ENCODE peak calls at places on chromosomes 6 and 20, in ten cellular contexts. O is T1000; S is CD8-positive, alpha-beta T cell; X is NCI-H1092; D is cerebellar cortex; N is HCEC 1CT; P is thoracic aorta; M is GM23248; K is transverse colon; T is mammary epithelial cell. E is an unnamed sample.

GRCh38 chr6:111503194-111503593 is 20.2 kb upstream of the REV3L start:
- DNase-seq in O (no peak), S (no peak), X (no peak), D (no peak), N (peak; percentile 14), P (no peak), M (no peak), K (no peak), T (no peak), E (peak; percentile 95)

GRCh38 chr6:1708820-1709612 is 99.3 kb downstream of the FOXC1 start:
- DNase-seq in O (no peak), S (no peak), X (no peak), D (no peak), N (no peak), P (no peak), M (no peak), K (no peak), T (peak; percentile 16), E (no peak)

GRCh38 chr6:10411915-10412164 is 3.0 kb downstream of the TFAP2A start:
- DNase-seq in O (no peak), S (no peak), X (no peak), D (no peak), N (no peak), P (no peak), M (no peak), K (no peak), T (no peak), E (no peak)

GRCh38 chr20:39898467-39898852 is 790.6 kb downstream of the MAFB start:
- DNase-seq in O (no peak), S (no peak), X (no peak), D (no peak), N (no peak), P (no peak), M (no peak), K (no peak), T (no peak), E (no peak)

GRCh38 chr6:117545161-117545595 is 57.1 kb downstream of the GOPC start:
- DNase-seq in O (no peak), S (no peak), X (no peak), D (no peak), N (no peak), P (no peak), M (no peak), K (no peak), T (peak; percentile 83), E (peak; percentile 89)

GRCh38 chr20:10925767-10926166 is 252.0 kb upstream of the JAG1 start:
- DNase-seq in O (no peak), S (no peak), X (no peak), D (no peak), N (peak; percentile 19), P (no peak), M (peak; percentile 18), K (no peak), T (no peak), E (no peak)

GRCh38 chr20:3927486-3928291 is 38.5 kb downstream of the PANK2 start:
- DNase-seq in O (no peak), S (no peak), X (no peak), D (no peak), N (peak; percentile 40), P (no peak), M (peak; percentile 69), K (no peak), T (no peak), E (peak; percentile 83)

GRCh38 chr6:85436408-85436807 is 13.5 kb upstream of the NT5E start:
- DNase-seq in O (no peak), S (no peak), X (no peak), D (no peak), N (peak; percentile 82), P (no peak), M (peak; percentile 67), K (no peak), T (no peak), E (no peak)

GRCh38 chr20:16407251-16408067 is 165.8 kb downstream of the KIF16B start:
- DNase-seq in O (no peak), S (no peak), X (no peak), D (no peak), N (no peak), P (no peak), M (no peak), K (no peak), T (no peak), E (peak; percentile 4)

GRCh38 chr6:13526718-13527668 is 39.6 kb upstream of the GFOD1 start:
- DNase-seq in O (no peak), S (peak; percentile 75), X (no peak), D (peak; percentile 95), N (peak; percentile 55), P (no peak), M (peak; percentile 16), K (peak; percentile 57), T (peak; percentile 28), E (peak; percentile 15)

GRCh38 chr6:33428219-33428890 is 8.5 kb downstream of the SYNGAP1 start:
- DNase-seq in O (no peak), S (peak; percentile 47), X (no peak), D (no peak), N (peak; percentile 44), P (no peak), M (peak; percentile 75), K (peak; percentile 37), T (peak; percentile 45), E (peak; percentile 71)

GRCh38 chr6:14661188-14661587 is 543.6 kb downstream of the CD83 start:
- DNase-seq in O (no peak), S (peak; percentile 53), X (no peak), D (no peak), N (no peak), P (no peak), M (no peak), K (no peak), T (peak; percentile 25), E (peak; percentile 25)

GRCh38 chr6:87945966-87946365 is 101.7 kb upstream of the SPACA1 start:
- DNase-seq in O (no peak), S (no peak), X (no peak), D (no peak), N (no peak), P (no peak), M (peak; percentile 56), K (no peak), T (peak; percentile 77), E (no peak)

GRCh38 chr20:3861191-3861590 is 14.6 kb downstream of the MAVS start:
- DNase-seq in O (no peak), S (no peak), X (no peak), D (no peak), N (no peak), P (no peak), M (no peak), K (no peak), T (no peak), E (no peak)

GRCh38 chr20:61253264-61253639 is 1.2 kb downstream of the CDH4 start:
- DNase-seq in O (no peak), S (no peak), X (no peak), D (no peak), N (peak; percentile 44), P (no peak), M (peak; percentile 63), K (no peak), T (no peak), E (no peak)

GRCh38 chr6:67679566-67680296 is 955.4 kb upstream of the ADGRB3 start:
- DNase-seq in O (no peak), S (no peak), X (no peak), D (no peak), N (peak; percentile 46), P (no peak), M (no peak), K (no peak), T (no peak), E (no peak)

GRCh38 chr20:11143481-11143880 is 469.7 kb upstream of the JAG1 start:
- DNase-seq in O (no peak), S (no peak), X (no peak), D (no peak), N (no peak), P (no peak), M (peak; percentile 18), K (no peak), T (no peak), E (no peak)

GRCh38 chr6:93644611-93645010 is 225.3 kb upstream of the EPHA7 start:
- DNase-seq in O (no peak), S (no peak), X (no peak), D (no peak), N (no peak), P (no peak), M (no peak), K (peak; percentile 8), T (no peak), E (no peak)